ENCODE peak calls at places on chromosomes 4 and X, in seven cellular contexts. V, I, H, B, U, W and J are unnamed samples.

GRCh38 chr4:38058186-38058585 is 98.0 kb downstream of the PTTG2 start:
- DNase-seq in V (no peak), U (no peak), H (no peak), W (no peak), B (no peak), I (no peak), J (no peak)

GRCh38 chr4:157072002-157072401 is 3.9 kb upstream of the GLRB start:
- DNase-seq in W (no peak), V (no peak), U (no peak), H (no peak), B (peak), I (no peak), J (no peak)

GRCh38 chrX:15790766-15791380 is 589 bp downstream of the ZRSR2 start:
- DNase-seq in V (no peak), B (peak), W (no peak), U (no peak), I (no peak), H (no peak), J (no peak)

GRCh38 chrX:75086731-75087195 is 69.3 kb downstream of the ABCB7 start:
- DNase-seq in U (no peak), H (no peak), B (no peak), V (no peak), W (no peak), I (no peak), J (no peak)

GRCh38 chr4:6011271-6011671 is 7.0 kb downstream of the C4orf50 start:
- DNase-seq in U (no peak), V (no peak), I (no peak), B (no peak), W (no peak), H (no peak), J (no peak)

GRCh38 chr4:156774422-156774821 is 197.2 kb downstream of the PDGFC start:
- DNase-seq in H (no peak), W (peak), U (no peak), V (no peak), I (no peak), B (peak), J (no peak)

GRCh38 chrX:48083706-48084105 is 12.3 kb upstream of the ZNF630 start:
- DNase-seq in H (no peak), V (no peak), B (no peak), W (no peak), U (no peak), I (no peak), J (no peak)

GRCh38 chrX:63506320-63506719 is 155.2 kb upstream of the SPIN4 start:
- DNase-seq in V (no peak), I (no peak), H (no peak), W (peak), U (no peak), B (peak), J (peak)

GRCh38 chr4:37453004-37453360 is 208.4 kb downstream of the NWD2 start:
- DNase-seq in W (peak), U (peak), B (peak), H (peak), V (peak), I (peak), J (no peak)